ENCODE peak calls at places on chromosomes 3 and 15, in ten cellular contexts. One of them, this sample, is unnamed.

GRCh38 chr3:58657571-58658141 is 8.9 kb downstream of the FAM3D start:
- DNase-seq in small intestine: peak; percentile 78
- DNase-seq in H1: no peak
- DNase-seq in Peyer's patch: peak; percentile 65
- DNase-seq in right lobe of liver: peak; percentile 21
- DNase-seq in upper lobe of right lung: no peak
- DNase-seq in adrenal gland: no peak
- DNase-seq in CD4-positive, CD25-positive, alpha-beta regulatory T cell: no peak
- DNase-seq in PC-9: peak; percentile 33
- DNase-seq in esophagus muscularis mucosa: no peak
- DNase-seq in this sample: no peak

GRCh38 chr3:184005981-184006507 is 11.6 kb downstream of the ABCC5 start:
- DNase-seq in small intestine: peak; percentile 99
- DNase-seq in H1: no peak
- DNase-seq in Peyer's patch: peak; percentile 89
- DNase-seq in right lobe of liver: no peak
- DNase-seq in upper lobe of right lung: peak; percentile 87
- DNase-seq in adrenal gland: peak; percentile 84
- DNase-seq in CD4-positive, CD25-positive, alpha-beta regulatory T cell: no peak
- DNase-seq in PC-9: peak; percentile 98
- DNase-seq in esophagus muscularis mucosa: no peak
- DNase-seq in this sample: no peak

GRCh38 chr15:31457631-31458526 is 131.2 kb downstream of the KLF13 start:
- DNase-seq in small intestine: no peak
- DNase-seq in H1: no peak
- DNase-seq in Peyer's patch: no peak
- DNase-seq in right lobe of liver: peak; percentile 27
- DNase-seq in upper lobe of right lung: peak; percentile 56
- DNase-seq in adrenal gland: peak; percentile 64
- DNase-seq in CD4-positive, CD25-positive, alpha-beta regulatory T cell: no peak
- DNase-seq in PC-9: no peak
- DNase-seq in esophagus muscularis mucosa: no peak
- DNase-seq in this sample: peak; percentile 66

GRCh38 chr3:144187531-144188230 is 216.1 kb downstream of the DIPK2A start:
- DNase-seq in small intestine: no peak
- DNase-seq in H1: no peak
- DNase-seq in Peyer's patch: no peak
- DNase-seq in right lobe of liver: no peak
- DNase-seq in upper lobe of right lung: no peak
- DNase-seq in adrenal gland: no peak
- DNase-seq in CD4-positive, CD25-positive, alpha-beta regulatory T cell: no peak
- DNase-seq in PC-9: no peak
- DNase-seq in esophagus muscularis mucosa: no peak
- DNase-seq in this sample: no peak

GRCh38 chr3:59411176-59411575 is 361.4 kb upstream of the CFAP20DC start:
- DNase-seq in small intestine: no peak
- DNase-seq in H1: no peak
- DNase-seq in Peyer's patch: no peak
- DNase-seq in right lobe of liver: no peak
- DNase-seq in upper lobe of right lung: no peak
- DNase-seq in adrenal gland: no peak
- DNase-seq in CD4-positive, CD25-positive, alpha-beta regulatory T cell: no peak
- DNase-seq in PC-9: no peak
- DNase-seq in esophagus muscularis mucosa: no peak
- DNase-seq in this sample: no peak

GRCh38 chr3:184688872-184689271 is 23.0 kb downstream of the MAGEF1 start:
- DNase-seq in small intestine: no peak
- DNase-seq in H1: no peak
- DNase-seq in Peyer's patch: no peak
- DNase-seq in right lobe of liver: no peak
- DNase-seq in upper lobe of right lung: no peak
- DNase-seq in adrenal gland: no peak
- DNase-seq in CD4-positive, CD25-positive, alpha-beta regulatory T cell: no peak
- DNase-seq in PC-9: no peak
- DNase-seq in esophagus muscularis mucosa: no peak
- DNase-seq in this sample: no peak

GRCh38 chr3:144058713-144059112 is 87.1 kb downstream of the DIPK2A start:
- DNase-seq in small intestine: no peak
- DNase-seq in H1: no peak
- DNase-seq in Peyer's patch: no peak
- DNase-seq in right lobe of liver: no peak
- DNase-seq in upper lobe of right lung: no peak
- DNase-seq in adrenal gland: no peak
- DNase-seq in CD4-positive, CD25-positive, alpha-beta regulatory T cell: no peak
- DNase-seq in PC-9: no peak
- DNase-seq in esophagus muscularis mucosa: no peak
- DNase-seq in this sample: no peak

GRCh38 chr3:126995926-126996512 is 13.1 kb downstream of the PLXNA1 start:
- DNase-seq in small intestine: no peak
- DNase-seq in H1: no peak
- DNase-seq in Peyer's patch: no peak
- DNase-seq in right lobe of liver: no peak
- DNase-seq in upper lobe of right lung: no peak
- DNase-seq in adrenal gland: no peak
- DNase-seq in CD4-positive, CD25-positive, alpha-beta regulatory T cell: no peak
- DNase-seq in PC-9: no peak
- DNase-seq in esophagus muscularis mucosa: no peak
- DNase-seq in this sample: no peak

GRCh38 chr3:194142156-194142910 is 6.4 kb downstream of the HES1 start:
- DNase-seq in small intestine: no peak
- DNase-seq in H1: no peak
- DNase-seq in Peyer's patch: no peak
- DNase-seq in right lobe of liver: peak; percentile 73
- DNase-seq in upper lobe of right lung: no peak
- DNase-seq in adrenal gland: peak; percentile 47
- DNase-seq in CD4-positive, CD25-positive, alpha-beta regulatory T cell: no peak
- DNase-seq in PC-9: no peak
- DNase-seq in esophagus muscularis mucosa: no peak
- DNase-seq in this sample: no peak

GRCh38 chr3:41202834-41203345 is 3.6 kb downstream of the CTNNB1 start:
- DNase-seq in small intestine: peak; percentile 61
- DNase-seq in H1: no peak
- DNase-seq in Peyer's patch: no peak
- DNase-seq in right lobe of liver: no peak
- DNase-seq in upper lobe of right lung: no peak
- DNase-seq in adrenal gland: no peak
- DNase-seq in CD4-positive, CD25-positive, alpha-beta regulatory T cell: no peak
- DNase-seq in PC-9: peak; percentile 3
- DNase-seq in esophagus muscularis mucosa: no peak
- DNase-seq in this sample: peak; percentile 19

GRCh38 chr3:37703633-37704032 is 158.0 kb upstream of the CTDSPL start:
- DNase-seq in small intestine: no peak
- DNase-seq in H1: no peak
- DNase-seq in Peyer's patch: no peak
- DNase-seq in right lobe of liver: no peak
- DNase-seq in upper lobe of right lung: no peak
- DNase-seq in adrenal gland: no peak
- DNase-seq in CD4-positive, CD25-positive, alpha-beta regulatory T cell: no peak
- DNase-seq in PC-9: no peak
- DNase-seq in esophagus muscularis mucosa: no peak
- DNase-seq in this sample: peak; percentile 26

GRCh38 chr15:55241193-55241592 is 44.5 kb upstream of the RSL24D1 start:
- DNase-seq in small intestine: no peak
- DNase-seq in H1: no peak
- DNase-seq in Peyer's patch: no peak
- DNase-seq in right lobe of liver: no peak
- DNase-seq in upper lobe of right lung: no peak
- DNase-seq in adrenal gland: no peak
- DNase-seq in CD4-positive, CD25-positive, alpha-beta regulatory T cell: no peak
- DNase-seq in PC-9: no peak
- DNase-seq in esophagus muscularis mucosa: no peak
- DNase-seq in this sample: no peak

GRCh38 chr3:45980229-45980813 is 15.3 kb downstream of the FYCO1 start:
- DNase-seq in small intestine: peak; percentile 23
- DNase-seq in H1: no peak
- DNase-seq in Peyer's patch: no peak
- DNase-seq in right lobe of liver: no peak
- DNase-seq in upper lobe of right lung: no peak
- DNase-seq in adrenal gland: no peak
- DNase-seq in CD4-positive, CD25-positive, alpha-beta regulatory T cell: peak; percentile 21
- DNase-seq in PC-9: no peak
- DNase-seq in esophagus muscularis mucosa: no peak
- DNase-seq in this sample: no peak
- H3K36me3 ChIP-seq in small intestine: peaks cover 11% of the 10 kb centered on the region
- H3K36me3 ChIP-seq in H1: peaks cover 11% of the 10 kb centered on the region
- H3K36me3 ChIP-seq in Peyer's patch: no peaks in the 10 kb centered on the region
- H3K36me3 ChIP-seq in right lobe of liver: peaks cover 4% of the 10 kb centered on the region
- H3K36me3 ChIP-seq in upper lobe of right lung: peaks cover 67% of the 10 kb centered on the region
- H3K36me3 ChIP-seq in adrenal gland: no peaks in the 10 kb centered on the region
- H3K36me3 ChIP-seq in CD4-positive, CD25-positive, alpha-beta regulatory T cell: peaks cover 67% of the 10 kb centered on the region
- H3K36me3 ChIP-seq in PC-9: peaks cover 19% of the 10 kb centered on the region
- H3K36me3 ChIP-seq in esophagus muscularis mucosa: peaks cover 38% of the 10 kb centered on the region
- H3K36me3 ChIP-seq in this sample: no peaks in the 10 kb centered on the region

GRCh38 chr15:27671794-27672438 is 427.2 kb downstream of the OCA2 start:
- DNase-seq in small intestine: no peak
- DNase-seq in H1: no peak
- DNase-seq in Peyer's patch: no peak
- DNase-seq in right lobe of liver: no peak
- DNase-seq in upper lobe of right lung: no peak
- DNase-seq in adrenal gland: no peak
- DNase-seq in CD4-positive, CD25-positive, alpha-beta regulatory T cell: no peak
- DNase-seq in PC-9: no peak
- DNase-seq in esophagus muscularis mucosa: peak; percentile 62
- DNase-seq in this sample: no peak
- H3K9me3 ChIP-seq in small intestine: peaks cover 5% of the 10 kb centered on the region
- H3K9me3 ChIP-seq in H1: no peaks in the 10 kb centered on the region
- H3K9me3 ChIP-seq in Peyer's patch: no peaks in the 10 kb centered on the region
- H3K9me3 ChIP-seq in right lobe of liver: no peaks in the 10 kb centered on the region
- H3K9me3 ChIP-seq in upper lobe of right lung: no peaks in the 10 kb centered on the region
- H3K9me3 ChIP-seq in adrenal gland: no peaks in the 10 kb centered on the region
- H3K9me3 ChIP-seq in CD4-positive, CD25-positive, alpha-beta regulatory T cell: no peaks in the 10 kb centered on the region
- H3K9me3 ChIP-seq in PC-9: no peaks in the 10 kb centered on the region
- H3K9me3 ChIP-seq in esophagus muscularis mucosa: no peaks in the 10 kb centered on the region
- H3K9me3 ChIP-seq in this sample: no peaks in the 10 kb centered on the region

GRCh38 chr3:10308678-10309077 is 12.2 kb downstream of the SEC13 start:
- DNase-seq in small intestine: no peak
- DNase-seq in H1: no peak
- DNase-seq in Peyer's patch: no peak
- DNase-seq in right lobe of liver: no peak
- DNase-seq in upper lobe of right lung: no peak
- DNase-seq in adrenal gland: no peak
- DNase-seq in CD4-positive, CD25-positive, alpha-beta regulatory T cell: no peak
- DNase-seq in PC-9: no peak
- DNase-seq in esophagus muscularis mucosa: no peak
- DNase-seq in this sample: no peak

GRCh38 chr3:10310578-10310977 is 10.3 kb downstream of the SEC13 start:
- DNase-seq in small intestine: no peak
- DNase-seq in H1: no peak
- DNase-seq in Peyer's patch: no peak
- DNase-seq in right lobe of liver: no peak
- DNase-seq in upper lobe of right lung: no peak
- DNase-seq in adrenal gland: no peak
- DNase-seq in CD4-positive, CD25-positive, alpha-beta regulatory T cell: no peak
- DNase-seq in PC-9: no peak
- DNase-seq in esophagus muscularis mucosa: no peak
- DNase-seq in this sample: no peak

GRCh38 chr3:10311710-10312109 is 9.2 kb downstream of the SEC13 start:
- DNase-seq in small intestine: no peak
- DNase-seq in H1: no peak
- DNase-seq in Peyer's patch: no peak
- DNase-seq in right lobe of liver: no peak
- DNase-seq in upper lobe of right lung: no peak
- DNase-seq in adrenal gland: no peak
- DNase-seq in CD4-positive, CD25-positive, alpha-beta regulatory T cell: no peak
- DNase-seq in PC-9: no peak
- DNase-seq in esophagus muscularis mucosa: no peak
- DNase-seq in this sample: no peak

GRCh38 chr3:10312391-10312790 is 8.5 kb downstream of the SEC13 start:
- DNase-seq in small intestine: no peak
- DNase-seq in H1: no peak
- DNase-seq in Peyer's patch: no peak
- DNase-seq in right lobe of liver: no peak
- DNase-seq in upper lobe of right lung: no peak
- DNase-seq in adrenal gland: no peak
- DNase-seq in CD4-positive, CD25-positive, alpha-beta regulatory T cell: no peak
- DNase-seq in PC-9: no peak
- DNase-seq in esophagus muscularis mucosa: no peak
- DNase-seq in this sample: no peak

DNA sequence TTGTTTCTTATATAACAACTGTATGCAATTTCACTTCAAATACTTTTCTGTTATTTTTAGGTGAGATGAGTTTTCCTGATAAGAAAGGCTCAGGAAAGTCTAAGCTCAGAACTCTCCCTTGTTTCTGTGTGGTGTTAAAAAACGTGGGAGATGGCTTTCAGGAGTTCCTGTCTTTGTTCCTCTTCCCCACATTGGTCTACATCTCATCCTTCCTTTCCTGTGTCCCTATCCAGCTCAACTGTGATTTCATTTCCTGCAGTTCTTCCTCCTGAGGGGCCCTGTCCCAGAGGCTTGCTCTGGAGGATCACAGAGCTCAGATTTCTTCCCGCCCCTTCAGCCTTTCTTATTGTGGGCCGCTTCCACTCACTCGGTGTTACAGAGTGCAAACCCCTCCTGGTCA is 11.2 kb downstream of the SEC13 start:
- DNase-seq in small intestine: no peak
- DNase-seq in H1: no peak
- DNase-seq in Peyer's patch: no peak
- DNase-seq in right lobe of liver: no peak
- DNase-seq in upper lobe of right lung: no peak
- DNase-seq in adrenal gland: no peak
- DNase-seq in CD4-positive, CD25-positive, alpha-beta regulatory T cell: no peak
- DNase-seq in PC-9: no peak
- DNase-seq in esophagus muscularis mucosa: no peak
- DNase-seq in this sample: no peak
- H3K36me3 ChIP-seq in small intestine: peaks cover 35% of the 10 kb centered on the region
- H3K36me3 ChIP-seq in H1: peaks cover 17% of the 10 kb centered on the region
- H3K36me3 ChIP-seq in Peyer's patch: no peaks in the 10 kb centered on the region
- H3K36me3 ChIP-seq in right lobe of liver: peaks cover 5% of the 10 kb centered on the region
- H3K36me3 ChIP-seq in upper lobe of right lung: peaks cover 95% of the 10 kb centered on the region
- H3K36me3 ChIP-seq in adrenal gland: no peaks in the 10 kb centered on the region
- H3K36me3 ChIP-seq in CD4-positive, CD25-positive, alpha-beta regulatory T cell: peaks cover 89% of the 10 kb centered on the region
- H3K36me3 ChIP-seq in PC-9: peaks cover 39% of the 10 kb centered on the region
- H3K36me3 ChIP-seq in esophagus muscularis mucosa: peaks cover 51% of the 10 kb centered on the region
- H3K36me3 ChIP-seq in this sample: peaks cover 32% of the 10 kb centered on the region

GRCh38 chr15:27167738-27168137 is 196.8 kb downstream of the GABRG3 start:
- DNase-seq in small intestine: no peak
- DNase-seq in H1: no peak
- DNase-seq in Peyer's patch: no peak
- DNase-seq in right lobe of liver: no peak
- DNase-seq in upper lobe of right lung: no peak
- DNase-seq in adrenal gland: no peak
- DNase-seq in CD4-positive, CD25-positive, alpha-beta regulatory T cell: no peak
- DNase-seq in PC-9: no peak
- DNase-seq in esophagus muscularis mucosa: no peak
- DNase-seq in this sample: no peak
- H3K9me3 ChIP-seq in small intestine: peaks cover 2% of the 10 kb centered on the region
- H3K9me3 ChIP-seq in H1: no peaks in the 10 kb centered on the region
- H3K9me3 ChIP-seq in Peyer's patch: no peaks in the 10 kb centered on the region
- H3K9me3 ChIP-seq in right lobe of liver: no peaks in the 10 kb centered on the region
- H3K9me3 ChIP-seq in upper lobe of right lung: no peaks in the 10 kb centered on the region
- H3K9me3 ChIP-seq in adrenal gland: no peaks in the 10 kb centered on the region
- H3K9me3 ChIP-seq in CD4-positive, CD25-positive, alpha-beta regulatory T cell: peaks cover 3% of the 10 kb centered on the region
- H3K9me3 ChIP-seq in PC-9: no peaks in the 10 kb centered on the region
- H3K9me3 ChIP-seq in esophagus muscularis mucosa: no peaks in the 10 kb centered on the region
- H3K9me3 ChIP-seq in this sample: no peaks in the 10 kb centered on the region

GRCh38 chr3:134675726-134676252 is 25.0 kb upstream of the KY start:
- DNase-seq in small intestine: no peak
- DNase-seq in H1: no peak
- DNase-seq in Peyer's patch: no peak
- DNase-seq in right lobe of liver: no peak
- DNase-seq in upper lobe of right lung: no peak
- DNase-seq in adrenal gland: no peak
- DNase-seq in CD4-positive, CD25-positive, alpha-beta regulatory T cell: no peak
- DNase-seq in PC-9: no peak
- DNase-seq in esophagus muscularis mucosa: no peak
- DNase-seq in this sample: no peak
- H3K36me3 ChIP-seq in small intestine: no peaks in the 10 kb centered on the region
- H3K36me3 ChIP-seq in H1: no peaks in the 10 kb centered on the region
- H3K36me3 ChIP-seq in Peyer's patch: no peaks in the 10 kb centered on the region
- H3K36me3 ChIP-seq in right lobe of liver: no peaks in the 10 kb centered on the region
- H3K36me3 ChIP-seq in upper lobe of right lung: no peaks in the 10 kb centered on the region
- H3K36me3 ChIP-seq in adrenal gland: no peaks in the 10 kb centered on the region
- H3K36me3 ChIP-seq in CD4-positive, CD25-positive, alpha-beta regulatory T cell: no peaks in the 10 kb centered on the region
- H3K36me3 ChIP-seq in PC-9: no peaks in the 10 kb centered on the region
- H3K36me3 ChIP-seq in esophagus muscularis mucosa: no peaks in the 10 kb centered on the region
- H3K36me3 ChIP-seq in this sample: no peaks in the 10 kb centered on the region

This sample was measured in MG63.